ENCODE peak calls at places on chromosomes 16 and 17, in seven cellular contexts. L is NCI-H226, T is ureter, N is Daoy, P is pons, U is endodermal cell, G is gastrocnemius medialis. D is an unnamed sample.

GRCh38 chr17:55356440-55357328 is 65.0 kb downstream of the MMD start:
- DNase-seq in L (peak), T (peak), N (peak), P (peak), U (peak), G (peak), D (peak)

GRCh38 chr17:64773836-64774761 is 112.0 kb upstream of the SMURF2 start:
- DNase-seq in L (peak), T (peak), N (peak), P (no peak), U (peak), G (no peak), D (no peak)

GRCh38 chr16:85519540-85520231 is 93.4 kb upstream of the GSE1 start:
- DNase-seq in L (no peak), T (no peak), N (no peak), P (no peak), U (no peak), G (no peak), D (no peak)

GRCh38 chr17:74737299-74738050 is 419 bp downstream of the RAB37 start:
- DNase-seq in L (no peak), T (no peak), N (peak), P (no peak), U (peak), G (no peak), D (no peak)

GRCh38 chr17:935485-935884 is 44.1 kb downstream of the NXN start:
- DNase-seq in L (no peak), T (no peak), N (no peak), P (peak), U (no peak), G (no peak), D (no peak)

GRCh38 chr17:3796110-3796821 is 4.7 kb downstream of the ITGAE start:
- DNase-seq in L (no peak), T (no peak), N (peak), P (no peak), U (peak), G (no peak), D (peak)

GRCh38 chr17:41645371-41646063 is 21.1 kb upstream of the KRT17 start:
- DNase-seq in L (no peak), T (no peak), N (peak), P (no peak), U (peak), G (no peak), D (no peak)

GRCh38 chr17:6487243-6488007 is 43.2 kb downstream of the PIMREG start:
- DNase-seq in L (no peak), T (no peak), N (no peak), P (no peak), U (no peak), G (no peak), D (no peak)

GRCh38 chr16:14244344-14245010 is 173.4 kb downstream of the MRTFB start:
- DNase-seq in L (no peak), T (no peak), N (no peak), P (no peak), U (no peak), G (no peak), D (no peak)

GRCh38 chr16:85862476-85863383 is 36.2 kb upstream of the IRF8 start:
- DNase-seq in L (no peak), T (peak), N (no peak), P (no peak), U (peak), G (no peak), D (no peak)

GRCh38 chr16:86826931-86827330 is 248.6 kb downstream of the FOXL1 start:
- DNase-seq in L (no peak), T (no peak), N (no peak), P (no peak), U (peak), G (no peak), D (no peak)

GRCh38 chr16:20613471-20613887 is 37.3 kb upstream of the ACSM2B start:
- DNase-seq in L (no peak), T (no peak), N (no peak), P (no peak), U (no peak), G (no peak), D (no peak)

GRCh38 chr17:80125656-80126448 is 21.1 kb downstream of the EIF4A3 start:
- DNase-seq in L (peak), T (no peak), N (no peak), P (no peak), U (no peak), G (no peak), D (no peak)

GRCh38 chr17:30558313-30559195 is 81.3 kb downstream of the GOSR1 start:
- DNase-seq in L (no peak), T (peak), N (no peak), P (no peak), U (peak), G (no peak), D (no peak)

GRCh38 chr16:20938426-20938825 is 37.9 kb downstream of the LYRM1 start:
- DNase-seq in L (no peak), T (no peak), N (peak), P (no peak), U (no peak), G (no peak), D (no peak)

GRCh38 chr16:88763502-88764053 is 21.4 kb downstream of the PIEZO1 start:
- DNase-seq in L (no peak), T (no peak), N (no peak), P (no peak), U (peak), G (no peak), D (no peak)

GRCh38 chr17:50972579-50972978 is 106.4 kb upstream of the TOB1 start:
- DNase-seq in L (no peak), T (no peak), N (no peak), P (no peak), U (no peak), G (no peak), D (no peak)

GRCh38 chr16:5633845-5634440 is 536.3 kb upstream of the EEF2KMT start:
- DNase-seq in L (no peak), T (no peak), N (no peak), P (peak), U (no peak), G (no peak), D (no peak)

GRCh38 chr17:59366773-59367656 is 35.6 kb downstream of the YPEL2 start:
- DNase-seq in L (peak), T (no peak), N (no peak), P (no peak), U (peak), G (peak), D (no peak)

GRCh38 chr17:63480826-63481487 is 4.1 kb downstream of the ACE start:
- DNase-seq in L (no peak), T (no peak), N (no peak), P (no peak), U (peak), G (no peak), D (no peak)

GRCh38 chr16:10080031-10080772 is 102.0 kb downstream of the GRIN2A start:
- DNase-seq in L (peak), T (peak), N (peak), P (peak), U (peak), G (no peak), D (no peak)

GRCh38 chr16:86747761-86748160 is 169.4 kb downstream of the FOXL1 start:
- DNase-seq in L (no peak), T (no peak), N (no peak), P (no peak), U (peak), G (no peak), D (no peak)

GRCh38 chr17:49516190-49516589 is 21.1 kb downstream of the NGFR start:
- DNase-seq in L (no peak), T (no peak), N (no peak), P (no peak), U (peak), G (no peak), D (no peak)

GRCh38 chr16:10964891-10965326 is 20.5 kb downstream of the CLEC16A start:
- DNase-seq in L (no peak), T (no peak), N (no peak), P (no peak), U (no peak), G (no peak), D (no peak)

GRCh38 chr17:27613425-27613824 is 17.6 kb upstream of the LGALS9 start:
- DNase-seq in L (no peak), T (no peak), N (no peak), P (no peak), U (no peak), G (no peak), D (no peak)

GRCh38 chr16:26532456-26532855 is 534.3 kb upstream of the C16orf82 start:
- DNase-seq in L (no peak), T (no peak), N (no peak), P (peak), U (no peak), G (no peak), D (no peak)

GRCh38 chr17:1058423-1059130 is 61.6 kb downstream of the TIMM22 start:
- DNase-seq in L (no peak), T (no peak), N (peak), P (no peak), U (peak), G (no peak), D (peak)

GRCh38 chr16:69934751-69935150 is 16.4 kb upstream of the CLEC18A start:
- DNase-seq in L (no peak), T (no peak), N (no peak), P (no peak), U (no peak), G (no peak), D (no peak)

GRCh38 chr16:57648125-57648524 is 19.7 kb downstream of the ADGRG1 start:
- DNase-seq in L (no peak), T (no peak), N (no peak), P (peak), U (no peak), G (no peak), D (peak)

GRCh38 chr17:42547698-42548069 is 5.0 kb upstream of the HSD17B1 start:
- DNase-seq in L (no peak), T (no peak), N (no peak), P (no peak), U (no peak), G (no peak), D (no peak)

GRCh38 chr17:19905514-19905913 is 37.8 kb upstream of the ULK2 start:
- DNase-seq in L (no peak), T (no peak), N (no peak), P (peak), U (no peak), G (no peak), D (no peak)

GRCh38 chr17:3512512-3513171 is 36.8 kb downstream of the ASPA start:
- DNase-seq in L (no peak), T (peak), N (peak), P (peak), U (peak), G (peak), D (no peak)

GRCh38 chr17:81440511-81441244 is 45.4 kb downstream of the BAHCC1 start:
- DNase-seq in L (no peak), T (no peak), N (peak), P (no peak), U (peak), G (no peak), D (peak)

GRCh38 chr17:78484300-78485159 is 92.7 kb downstream of the DNAH17 start:
- DNase-seq in L (no peak), T (no peak), N (peak), P (no peak), U (peak), G (no peak), D (peak)